ENCODE peak calls at places on chromosomes 13 and 19, in seven cellular contexts. One of them, this sample, is unnamed.

GRCh38 chr19:6723108-6723618 is 2.7 kb upstream of the C3 start:
- DNase-seq in brain microvascular endothelial cell: no peak
- DNase-seq in OCI-LY7: no peak
- DNase-seq in fibroblast of pulmonary artery: peak
- DNase-seq in Right ventricle myocardium superior: peak
- DNase-seq in head of caudate nucleus: peak
- DNase-seq in AG08395: peak
- DNase-seq in this sample: peak

GRCh38 chr19:40221858-40222619 is 3.9 kb upstream of the TTC9B start:
- DNase-seq in head of caudate nucleus: peak
- DNase-seq in AG08395: peak
- DNase-seq in brain microvascular endothelial cell: peak
- DNase-seq in fibroblast of pulmonary artery: peak
- DNase-seq in OCI-LY7: peak
- DNase-seq in Right ventricle myocardium superior: peak
- DNase-seq in this sample: peak

GRCh38 chr13:30158774-30159445 is 148.4 kb downstream of the KATNAL1 start:
- DNase-seq in OCI-LY7: no peak
- DNase-seq in fibroblast of pulmonary artery: peak
- DNase-seq in Right ventricle myocardium superior: no peak
- DNase-seq in head of caudate nucleus: no peak
- DNase-seq in brain microvascular endothelial cell: peak
- DNase-seq in AG08395: peak
- DNase-seq in this sample: no peak

GRCh38 chr19:34120846-34121639 is 51.3 kb upstream of the LSM14A start:
- DNase-seq in OCI-LY7: peak
- DNase-seq in brain microvascular endothelial cell: peak
- DNase-seq in Right ventricle myocardium superior: no peak
- DNase-seq in AG08395: peak
- DNase-seq in head of caudate nucleus: no peak
- DNase-seq in fibroblast of pulmonary artery: peak
- DNase-seq in this sample: no peak

GRCh38 chr13:95059306-95059705 is 241.9 kb downstream of the ABCC4 start:
- DNase-seq in head of caudate nucleus: no peak
- DNase-seq in fibroblast of pulmonary artery: no peak
- DNase-seq in OCI-LY7: no peak
- DNase-seq in brain microvascular endothelial cell: no peak
- DNase-seq in Right ventricle myocardium superior: no peak
- DNase-seq in AG08395: no peak
- DNase-seq in this sample: no peak

GRCh38 chr13:40271931-40272775 is 394.3 kb downstream of the FOXO1 start:
- DNase-seq in head of caudate nucleus: peak
- DNase-seq in Right ventricle myocardium superior: peak
- DNase-seq in fibroblast of pulmonary artery: peak
- DNase-seq in AG08395: peak
- DNase-seq in OCI-LY7: no peak
- DNase-seq in brain microvascular endothelial cell: peak
- DNase-seq in this sample: peak

GRCh38 chr13:30373727-30374126 is 48.6 kb upstream of the UBE2L5 start:
- DNase-seq in brain microvascular endothelial cell: no peak
- DNase-seq in OCI-LY7: peak
- DNase-seq in AG08395: no peak
- DNase-seq in fibroblast of pulmonary artery: no peak
- DNase-seq in Right ventricle myocardium superior: no peak
- DNase-seq in head of caudate nucleus: no peak
- DNase-seq in this sample: no peak

GRCh38 chr19:16773259-16773658 is 53.6 kb downstream of the NWD1 start:
- DNase-seq in AG08395: no peak
- DNase-seq in head of caudate nucleus: no peak
- DNase-seq in OCI-LY7: no peak
- DNase-seq in brain microvascular endothelial cell: no peak
- DNase-seq in fibroblast of pulmonary artery: no peak
- DNase-seq in Right ventricle myocardium superior: no peak
- DNase-seq in this sample: no peak

GRCh38 chr19:8580710-8581281 is 3.6 kb upstream of the MYO1F start:
- DNase-seq in OCI-LY7: peak
- DNase-seq in head of caudate nucleus: peak
- DNase-seq in brain microvascular endothelial cell: peak
- DNase-seq in AG08395: peak
- DNase-seq in fibroblast of pulmonary artery: peak
- DNase-seq in Right ventricle myocardium superior: peak
- DNase-seq in this sample: peak

GRCh38 chr19:37007587-37008220 is 70.5 kb upstream of the ZNF420 start:
- DNase-seq in AG08395: peak
- DNase-seq in head of caudate nucleus: peak
- DNase-seq in Right ventricle myocardium superior: peak
- DNase-seq in brain microvascular endothelial cell: peak
- DNase-seq in fibroblast of pulmonary artery: peak
- DNase-seq in OCI-LY7: no peak
- DNase-seq in this sample: peak

GRCh38 chr19:1206733-1207301 is 1.2 kb downstream of the STK11 start:
- DNase-seq in brain microvascular endothelial cell: no peak
- DNase-seq in OCI-LY7: peak
- DNase-seq in fibroblast of pulmonary artery: no peak
- DNase-seq in head of caudate nucleus: no peak
- DNase-seq in Right ventricle myocardium superior: no peak
- DNase-seq in AG08395: no peak
- DNase-seq in this sample: peak

GRCh38 chr13:110254751-110255553 is 52.0 kb downstream of the COL4A1 start:
- DNase-seq in fibroblast of pulmonary artery: no peak
- DNase-seq in Right ventricle myocardium superior: no peak
- DNase-seq in OCI-LY7: no peak
- DNase-seq in AG08395: no peak
- DNase-seq in brain microvascular endothelial cell: no peak
- DNase-seq in head of caudate nucleus: no peak
- DNase-seq in this sample: no peak

GRCh38 chr19:6738726-6739389 is 622 bp upstream of the TRIP10 start:
- DNase-seq in AG08395: no peak
- DNase-seq in head of caudate nucleus: no peak
- DNase-seq in brain microvascular endothelial cell: no peak
- DNase-seq in fibroblast of pulmonary artery: peak
- DNase-seq in OCI-LY7: peak
- DNase-seq in Right ventricle myocardium superior: peak
- DNase-seq in this sample: peak

GRCh38 chr13:67416047-67416925 is 186.2 kb upstream of the PCDH9 start:
- DNase-seq in head of caudate nucleus: no peak
- DNase-seq in AG08395: peak
- DNase-seq in brain microvascular endothelial cell: peak
- DNase-seq in fibroblast of pulmonary artery: peak
- DNase-seq in OCI-LY7: peak
- DNase-seq in Right ventricle myocardium superior: peak
- DNase-seq in this sample: no peak

GRCh38 chr13:44220948-44221347 is 152.7 kb upstream of the SERP2 start:
- DNase-seq in AG08395: no peak
- DNase-seq in Right ventricle myocardium superior: no peak
- DNase-seq in brain microvascular endothelial cell: no peak
- DNase-seq in head of caudate nucleus: no peak
- DNase-seq in OCI-LY7: no peak
- DNase-seq in fibroblast of pulmonary artery: no peak
- DNase-seq in this sample: no peak

GRCh38 chr13:42883771-42884170 is 102.4 kb downstream of the FAM216B start:
- DNase-seq in OCI-LY7: no peak
- DNase-seq in head of caudate nucleus: no peak
- DNase-seq in fibroblast of pulmonary artery: peak
- DNase-seq in AG08395: peak
- DNase-seq in Right ventricle myocardium superior: no peak
- DNase-seq in brain microvascular endothelial cell: peak
- DNase-seq in this sample: no peak

GRCh38 chr19:55541091-55541490 is 4.2 kb upstream of the SBK2 start:
- DNase-seq in head of caudate nucleus: no peak
- DNase-seq in fibroblast of pulmonary artery: no peak
- DNase-seq in OCI-LY7: no peak
- DNase-seq in brain microvascular endothelial cell: no peak
- DNase-seq in AG08395: no peak
- DNase-seq in Right ventricle myocardium superior: no peak
- DNase-seq in this sample: no peak

GRCh38 chr19:31548941-31549340 is 199.7 kb upstream of the TSHZ3 start:
- DNase-seq in OCI-LY7: peak
- DNase-seq in Right ventricle myocardium superior: no peak
- DNase-seq in AG08395: peak
- DNase-seq in fibroblast of pulmonary artery: peak
- DNase-seq in brain microvascular endothelial cell: peak
- DNase-seq in head of caudate nucleus: peak
- DNase-seq in this sample: no peak

GRCh38 chr13:114226088-114226487 is 8.6 kb upstream of the CDC16 start:
- DNase-seq in OCI-LY7: no peak
- DNase-seq in Right ventricle myocardium superior: no peak
- DNase-seq in fibroblast of pulmonary artery: no peak
- DNase-seq in brain microvascular endothelial cell: no peak
- DNase-seq in head of caudate nucleus: no peak
- DNase-seq in AG08395: no peak
- DNase-seq in this sample: no peak

GRCh38 chr13:100880166-100880565 is 205.6 kb upstream of the TMTC4 start:
- DNase-seq in Right ventricle myocardium superior: no peak
- DNase-seq in brain microvascular endothelial cell: no peak
- DNase-seq in OCI-LY7: no peak
- DNase-seq in head of caudate nucleus: no peak
- DNase-seq in fibroblast of pulmonary artery: no peak
- DNase-seq in AG08395: no peak
- DNase-seq in this sample: no peak

GRCh38 chr13:29771247-29771646 is 79.2 kb downstream of the UBL3 start:
- DNase-seq in Right ventricle myocardium superior: no peak
- DNase-seq in OCI-LY7: peak
- DNase-seq in fibroblast of pulmonary artery: peak
- DNase-seq in brain microvascular endothelial cell: no peak
- DNase-seq in AG08395: no peak
- DNase-seq in head of caudate nucleus: no peak
- DNase-seq in this sample: no peak

GRCh38 chr19:1825909-1826556 is 14.0 kb upstream of the ATP8B3 start:
- DNase-seq in AG08395: peak
- DNase-seq in fibroblast of pulmonary artery: peak
- DNase-seq in Right ventricle myocardium superior: peak
- DNase-seq in head of caudate nucleus: peak
- DNase-seq in brain microvascular endothelial cell: peak
- DNase-seq in OCI-LY7: peak
- DNase-seq in this sample: peak

GRCh38 chr13:104389722-104390121 is 1323.5 kb upstream of the SLC10A2 start:
- DNase-seq in brain microvascular endothelial cell: peak
- DNase-seq in fibroblast of pulmonary artery: peak
- DNase-seq in AG08395: no peak
- DNase-seq in Right ventricle myocardium superior: no peak
- DNase-seq in OCI-LY7: no peak
- DNase-seq in head of caudate nucleus: no peak
- DNase-seq in this sample: no peak

GRCh38 chr19:7868671-7869452 is 5.3 kb downstream of the PRR36 start:
- DNase-seq in Right ventricle myocardium superior: peak
- DNase-seq in OCI-LY7: peak
- DNase-seq in head of caudate nucleus: peak
- DNase-seq in brain microvascular endothelial cell: no peak
- DNase-seq in AG08395: peak
- DNase-seq in fibroblast of pulmonary artery: peak
- DNase-seq in this sample: peak

GRCh38 chr19:883661-884211 is 9.3 kb downstream of the MED16 start:
- DNase-seq in brain microvascular endothelial cell: no peak
- DNase-seq in Right ventricle myocardium superior: no peak
- DNase-seq in head of caudate nucleus: no peak
- DNase-seq in OCI-LY7: no peak
- DNase-seq in fibroblast of pulmonary artery: no peak
- DNase-seq in AG08395: no peak
- DNase-seq in this sample: no peak

GRCh38 chr13:42946927-42947326 is 45.1 kb downstream of the EPSTI1 start:
- DNase-seq in brain microvascular endothelial cell: peak
- DNase-seq in AG08395: peak
- DNase-seq in head of caudate nucleus: no peak
- DNase-seq in OCI-LY7: no peak
- DNase-seq in fibroblast of pulmonary artery: peak
- DNase-seq in Right ventricle myocardium superior: no peak
- DNase-seq in this sample: no peak

GRCh38 chr13:27713767-27714166 is 78.5 kb upstream of the GSX1 start:
- DNase-seq in head of caudate nucleus: no peak
- DNase-seq in AG08395: no peak
- DNase-seq in OCI-LY7: no peak
- DNase-seq in Right ventricle myocardium superior: no peak
- DNase-seq in brain microvascular endothelial cell: no peak
- DNase-seq in fibroblast of pulmonary artery: no peak
- DNase-seq in this sample: no peak

GRCh38 chr13:74987124-74987690 is 494.8 kb downstream of the TBC1D4 start:
- DNase-seq in AG08395: no peak
- DNase-seq in fibroblast of pulmonary artery: no peak
- DNase-seq in Right ventricle myocardium superior: no peak
- DNase-seq in OCI-LY7: no peak
- DNase-seq in brain microvascular endothelial cell: no peak
- DNase-seq in head of caudate nucleus: no peak
- DNase-seq in this sample: no peak

GRCh38 chr13:36428083-36428482 is 4.2 kb upstream of the CCNA1 start:
- DNase-seq in AG08395: no peak
- DNase-seq in Right ventricle myocardium superior: no peak
- DNase-seq in fibroblast of pulmonary artery: peak
- DNase-seq in head of caudate nucleus: no peak
- DNase-seq in brain microvascular endothelial cell: no peak
- DNase-seq in OCI-LY7: no peak
- DNase-seq in this sample: no peak

GRCh38 chr13:76836311-76836710 is 49.9 kb downstream of the KCTD12 start:
- DNase-seq in brain microvascular endothelial cell: peak
- DNase-seq in head of caudate nucleus: no peak
- DNase-seq in fibroblast of pulmonary artery: no peak
- DNase-seq in AG08395: no peak
- DNase-seq in OCI-LY7: no peak
- DNase-seq in Right ventricle myocardium superior: no peak
- DNase-seq in this sample: no peak

GRCh38 chr13:108037348-108037747 is 178.0 kb downstream of the LIG4 start:
- DNase-seq in head of caudate nucleus: no peak
- DNase-seq in brain microvascular endothelial cell: no peak
- DNase-seq in AG08395: no peak
- DNase-seq in OCI-LY7: no peak
- DNase-seq in Right ventricle myocardium superior: no peak
- DNase-seq in fibroblast of pulmonary artery: peak
- DNase-seq in this sample: no peak

GRCh38 chr13:110683203-110683883 is 22.6 kb downstream of the CARS2 start:
- DNase-seq in brain microvascular endothelial cell: no peak
- DNase-seq in fibroblast of pulmonary artery: peak
- DNase-seq in head of caudate nucleus: no peak
- DNase-seq in AG08395: no peak
- DNase-seq in OCI-LY7: no peak
- DNase-seq in Right ventricle myocardium superior: no peak
- DNase-seq in this sample: no peak

GRCh38 chr13:40589285-40590109 is 76.9 kb downstream of the FOXO1 start:
- DNase-seq in OCI-LY7: peak
- DNase-seq in AG08395: peak
- DNase-seq in brain microvascular endothelial cell: peak
- DNase-seq in head of caudate nucleus: peak
- DNase-seq in Right ventricle myocardium superior: peak
- DNase-seq in fibroblast of pulmonary artery: peak
- DNase-seq in this sample: peak

GRCh38 chr19:42246143-42246868 is 3.9 kb upstream of the GSK3A start:
- DNase-seq in fibroblast of pulmonary artery: peak
- DNase-seq in Right ventricle myocardium superior: peak
- DNase-seq in AG08395: peak
- DNase-seq in head of caudate nucleus: peak
- DNase-seq in OCI-LY7: no peak
- DNase-seq in brain microvascular endothelial cell: peak
- DNase-seq in this sample: peak

GRCh38 chr19:45154064-45154827 is 6.5 kb downstream of the NKPD1 start:
- DNase-seq in head of caudate nucleus: no peak
- DNase-seq in OCI-LY7: no peak
- DNase-seq in Right ventricle myocardium superior: no peak
- DNase-seq in brain microvascular endothelial cell: peak
- DNase-seq in fibroblast of pulmonary artery: peak
- DNase-seq in AG08395: peak
- DNase-seq in this sample: peak